ENCODE peak calls at places on chromosomes 2 and 18, in nine cellular contexts. E, H, Q, A, K, O, Y, R and N are unnamed samples.

GRCh38 chr2:27264753-27265535 is 2.1 kb upstream of the SLC30A3 start:
- DNase-seq in Q (no peak), H (peak; percentile 94), K (peak; percentile 31), O (peak; percentile 74), R (no peak), Y (peak; percentile 79), A (peak; percentile 96), E (peak; percentile 42), N (no peak)

GRCh38 chr2:27946530-27946929 is 56.0 kb downstream of the BABAM2 start:
- DNase-seq in K (no peak), Y (no peak), E (no peak), A (no peak), Q (no peak), R (no peak), O (no peak), H (no peak), N (no peak)

GRCh38 chr2:158818511-158818910 is 23.4 kb downstream of the DAPL1 start:
- DNase-seq in Q (no peak), O (no peak), E (peak; percentile 21), K (no peak), Y (no peak), R (peak; percentile 69), A (no peak), H (no peak), N (no peak)

GRCh38 chr2:152051373-152051893 is 47.4 kb downstream of the CACNB4 start:
- DNase-seq in Y (no peak), R (no peak), H (no peak), K (no peak), O (peak; percentile 73), A (no peak), E (no peak), Q (no peak), N (no peak)

GRCh38 chr2:20103514-20103913 is 52.1 kb upstream of the LAPTM4A start:
- DNase-seq in E (peak; percentile 43), A (peak; percentile 39), Q (no peak), H (no peak), O (peak; percentile 33), R (no peak), K (no peak), Y (peak; percentile 63), N (no peak)

GRCh38 chr2:73999881-74000597 is 15.3 kb downstream of the TET3 start:
- DNase-seq in H (no peak), Q (no peak), Y (peak; percentile 78), O (no peak), R (peak; percentile 57), A (no peak), E (peak; percentile 59), K (peak; percentile 62), N (no peak)

GRCh38 chr18:47050468-47050867 is 15.0 kb upstream of the ELOA2 start:
- DNase-seq in K (peak; percentile 67), Q (no peak), A (no peak), O (peak; percentile 68), Y (peak; percentile 76), E (peak; percentile 71), R (no peak), H (peak; percentile 57), N (peak; percentile 14)

GRCh38 chr2:119544075-119545031 is at the start of gene CFAP221:
- DNase-seq in Y (peak; percentile 75), O (peak; percentile 13), R (peak; percentile 77), K (peak; percentile 55), Q (peak; percentile 77), E (peak; percentile 68), A (peak; percentile 53), H (peak; percentile 95), N (peak; percentile 10)

GRCh38 chr2:109284816-109285215 is 155.8 kb downstream of the SH3RF3 start:
- DNase-seq in K (peak; percentile 86), E (peak; percentile 75), R (no peak), Y (peak; percentile 86), H (no peak), A (no peak), Q (no peak), O (no peak), N (peak; percentile 59)

GRCh38 chr18:56627991-56628390 is 10.4 kb downstream of the TXNL1 start:
- DNase-seq in R (no peak), Y (peak; percentile 17), H (no peak), E (no peak), O (no peak), Q (no peak), A (no peak), K (no peak), N (no peak)

GRCh38 chr2:177397501-177398289 is 5.1 kb downstream of the AGPS start:
- DNase-seq in A (no peak), E (peak; percentile 82), Y (peak; percentile 85), O (peak; percentile 17), K (peak; percentile 91), H (no peak), R (no peak), Q (peak; percentile 64), N (peak; percentile 71)

GRCh38 chr2:3329491-3329890 is 48.1 kb downstream of the EIPR1 start:
- DNase-seq in E (no peak), O (no peak), K (no peak), Y (no peak), Q (no peak), R (no peak), A (no peak), H (no peak), N (no peak)

GRCh38 chr2:136008205-136008865 is 22.9 kb upstream of the DARS1 start:
- DNase-seq in Q (peak; percentile 75), K (no peak), O (peak; percentile 45), E (no peak), H (no peak), A (no peak), Y (no peak), R (peak; percentile 72), N (no peak)

DNA sequence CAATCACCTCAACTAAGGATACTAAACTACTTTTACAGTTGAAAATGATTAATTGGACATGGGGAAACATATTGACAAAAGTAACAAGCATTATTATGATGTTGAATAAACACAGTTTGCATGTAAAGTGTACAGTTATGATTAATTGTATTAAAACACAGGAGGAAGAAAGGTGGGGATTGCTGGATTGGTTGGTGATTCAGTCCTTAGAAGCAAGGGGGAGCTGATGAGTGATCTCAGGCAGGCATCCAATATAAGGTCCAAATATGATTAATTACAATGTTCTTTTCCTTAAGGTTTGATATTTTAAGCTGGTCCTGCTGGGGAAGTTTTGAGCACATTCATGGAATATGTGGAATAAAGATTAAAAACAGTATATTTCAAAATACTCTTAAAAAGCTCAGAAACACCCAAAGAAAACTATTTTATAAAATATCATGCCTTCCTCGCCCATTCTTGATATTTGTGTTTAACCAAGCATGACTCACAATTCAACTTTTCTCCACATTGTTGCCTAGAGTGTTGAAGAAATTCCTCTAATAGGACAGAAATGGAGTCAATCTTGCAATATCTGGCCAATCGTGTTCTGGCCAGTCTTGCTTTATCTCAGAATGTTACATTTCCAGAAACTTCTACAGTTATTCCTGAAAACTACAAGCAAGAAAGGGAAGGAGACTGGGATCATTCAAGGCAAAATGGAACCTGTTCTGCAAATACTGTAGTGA is 268.2 kb downstream of the RPIA start:
- DNase-seq in Y (no peak), Q (no peak), K (peak; percentile 26), A (no peak), H (no peak), R (no peak), O (no peak), E (peak; percentile 4), N (no peak)
- TF ChIP-seq CTCF in Y (peak; percentile 13), Q (peak; percentile 22), K (no peak), A (no peak), H (no peak), R (no peak), O (no peak), E (peak; percentile 23), N (peak; percentile 18)

DNA sequence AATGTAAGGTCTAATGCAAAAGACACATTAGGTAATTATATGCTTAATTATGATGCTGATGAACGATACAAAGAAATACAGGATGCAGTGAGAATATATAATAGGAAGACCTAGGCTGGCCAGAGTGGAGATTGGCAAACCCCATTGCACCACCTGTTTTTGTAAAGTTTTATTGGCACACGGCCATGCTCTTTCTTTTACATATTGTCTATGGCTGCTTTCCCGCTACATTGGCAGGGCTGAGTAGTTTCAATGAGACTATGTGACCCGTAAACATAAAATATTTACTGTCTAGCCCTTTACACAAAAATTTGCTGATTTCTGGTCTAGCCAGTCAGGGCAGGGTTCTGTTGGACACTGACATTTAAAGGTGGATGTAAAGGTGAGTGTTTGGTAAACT is 5.4 kb downstream of the SEC11C start:
- DNase-seq in K (no peak), R (no peak), O (no peak), H (no peak), Y (no peak), Q (no peak), E (no peak), A (no peak), N (no peak)
- H3K4me3 ChIP-seq in K (no peak overlapping the region), R (no peak overlapping the region), O (no peak overlapping the region), H (no peak overlapping the region), Y (no peak overlapping the region), Q (no peak overlapping the region), E (no peak overlapping the region), A (no peak overlapping the region), N (no peak overlapping the region)

GRCh38 chr2:224958466-224958857 is 83.8 kb downstream of the DOCK10 start:
- DNase-seq in Q (no peak), H (peak; percentile 32), E (no peak), Y (peak; percentile 88), O (no peak), R (no peak), A (no peak), K (peak; percentile 25), N (peak; percentile 77)

GRCh38 chr2:224954980-224955379 is 87.3 kb downstream of the DOCK10 start:
- DNase-seq in R (no peak), E (no peak), Q (no peak), O (no peak), A (no peak), Y (no peak), H (no peak), K (no peak), N (no peak)

GRCh38 chr2:224957540-224958465 is 84.5 kb downstream of the DOCK10 start:
- DNase-seq in Q (no peak), Y (peak; percentile 76), R (no peak), A (no peak), O (peak; percentile 81), E (no peak), K (no peak), H (no peak), N (no peak)

GRCh38 chr2:224958873-224959272 is 83.4 kb downstream of the DOCK10 start:
- DNase-seq in R (no peak), H (no peak), O (no peak), A (no peak), Y (peak; percentile 36), E (no peak), Q (no peak), K (no peak), N (no peak)

DNA sequence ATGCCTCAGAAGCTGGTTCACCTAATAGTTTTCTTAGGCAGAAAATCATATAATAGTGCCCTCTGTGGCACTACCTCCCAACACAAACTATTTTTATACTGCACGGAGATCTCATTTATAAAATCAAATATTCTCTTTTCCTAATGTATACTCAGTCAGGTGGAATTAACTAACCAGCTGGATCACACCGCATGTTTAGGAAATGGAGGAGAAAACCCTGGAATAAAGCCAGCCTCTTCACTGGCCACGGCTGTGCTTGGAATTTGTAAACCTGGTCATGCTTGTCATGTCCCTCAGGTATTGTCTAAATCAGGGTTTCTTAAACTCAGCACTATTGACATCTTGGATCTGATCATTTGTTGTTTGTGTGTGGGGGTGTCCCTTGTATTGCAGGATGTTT is 85.6 kb downstream of the DOCK10 start:
- DNase-seq in R (no peak), H (no peak), O (no peak), Y (no peak), E (no peak), A (no peak), K (no peak), Q (no peak), N (no peak)
- TF ChIP-seq CTCF in R (no peak), H (no peak), O (no peak), Y (no peak), E (no peak), A (no peak), K (no peak), Q (no peak), N (no peak)

GRCh38 chr2:10408649-10409579 is 39.2 kb downstream of the ODC1 start:
- DNase-seq in Y (peak; percentile 88), Q (peak; percentile 90), H (peak; percentile 91), K (peak; percentile 70), R (peak; percentile 83), A (peak; percentile 94), E (peak; percentile 68), O (peak; percentile 90), N (peak; percentile 39)
- H3K4me3 ChIP-seq in Y (peak overlapping the region; percentile 10), Q (peak overlapping the region; percentile 16), H (no peak overlapping the region), K (no peak overlapping the region), R (no peak overlapping the region), A (peak overlapping the region; percentile 13), E (peak overlapping the region; percentile 30), O (peak overlapping the region; percentile 48), N (no peak overlapping the region)